ENCODE peak calls at places on chromosomes 13 and 19, in four cellular contexts. V, T, E and D are unnamed samples.

GRCh38 chr13:35474551-35474950 is 1.9 kb downstream of the MAB21L1 start:
- DNase-seq in V (no peak), T (no peak), E (no peak), D (no peak)

GRCh38 chr19:17680235-17680722 is 7.9 kb downstream of the UNC13A start:
- DNase-seq in V (peak; percentile 57), T (peak; percentile 66), E (peak; percentile 82), D (peak; percentile 78)

GRCh38 chr13:109101550-109102144 is 472.2 kb downstream of the MYO16 start:
- DNase-seq in V (no peak), T (no peak), E (no peak), D (no peak)

GRCh38 chr13:109704771-109705628 is 81.4 kb downstream of the IRS2 start:
- DNase-seq in V (no peak), T (peak; percentile 46), E (peak; percentile 60), D (no peak)

GRCh38 chr13:100898431-100898830 is 223.8 kb upstream of the TMTC4 start:
- DNase-seq in V (no peak), T (no peak), E (no peak), D (no peak)

GRCh38 chr13:110830331-110830730 is 84.5 kb downstream of the ANKRD10 start:
- DNase-seq in V (no peak), T (no peak), E (no peak), D (no peak)

GRCh38 chr13:113930711-113931637 is 42.9 kb downstream of the C13orf46 start:
- DNase-seq in V (peak; percentile 40), T (no peak), E (peak; percentile 16), D (peak; percentile 48)

GRCh38 chr19:40178756-40179155 is 12.5 kb upstream of the MAP3K10 start:
- DNase-seq in V (no peak), T (no peak), E (no peak), D (no peak)

GRCh38 chr13:106612688-106613087 is 44.8 kb upstream of the ARGLU1 start:
- DNase-seq in V (no peak), T (no peak), E (peak; percentile 82), D (no peak)

GRCh38 chr13:105432408-105432807 is 1103.1 kb downstream of the EFNB2 start:
- DNase-seq in V (no peak), T (no peak), E (no peak), D (no peak)

GRCh38 chr13:99960663-99961440 is 10.7 kb downstream of the ZIC5 start:
- DNase-seq in V (no peak), T (no peak), E (no peak), D (no peak)

GRCh38 chr13:110183925-110184324 is 123.0 kb downstream of the COL4A1 start:
- DNase-seq in V (no peak), T (no peak), E (no peak), D (no peak)

GRCh38 chr13:22372261-22372660 is 701.4 kb downstream of the FGF9 start:
- DNase-seq in V (no peak), T (no peak), E (no peak), D (no peak)

GRCh38 chr19:51123381-51124186 is 1.1 kb upstream of the SIGLEC9 start:
- DNase-seq in V (peak; percentile 59), T (no peak), E (peak; percentile 45), D (no peak)

GRCh38 chr13:43284162-43284561 is 260.8 kb downstream of the DNAJC15 start:
- DNase-seq in V (no peak), T (no peak), E (no peak), D (no peak)

GRCh38 chr13:75145926-75146325 is 336.0 kb downstream of the TBC1D4 start:
- DNase-seq in V (no peak), T (no peak), E (no peak), D (no peak)

GRCh38 chr13:107295391-107296157 is 727.6 kb upstream of the ARGLU1 start:
- DNase-seq in V (no peak), T (no peak), E (no peak), D (no peak)

GRCh38 chr19:52140077-52140710 is 456 bp upstream of the ZNF616 start:
- DNase-seq in V (no peak), T (no peak), E (no peak), D (no peak)
- H3K4me3 ChIP-seq in V (peak overlapping the region; percentile 97), T (peak overlapping the region; percentile 82), E (peak overlapping the region; percentile 79), D (peak overlapping the region; percentile 10)

GRCh38 chr19:934865-935422 is 9.1 kb downstream of the ARID3A start:
- DNase-seq in V (no peak), T (peak; percentile 55), E (peak; percentile 82), D (no peak)

GRCh38 chr19:931860-932646 is 6.2 kb downstream of the ARID3A start:
- DNase-seq in V (no peak), T (no peak), E (no peak), D (no peak)

GRCh38 chr19:932647-933552 is 7.1 kb downstream of the ARID3A start:
- DNase-seq in V (peak; percentile 53), T (peak; percentile 58), E (peak; percentile 50), D (peak; percentile 58)

GRCh38 chr19:934197-934840 is 8.5 kb downstream of the ARID3A start:
- DNase-seq in V (no peak), T (no peak), E (no peak), D (no peak)

DNA sequence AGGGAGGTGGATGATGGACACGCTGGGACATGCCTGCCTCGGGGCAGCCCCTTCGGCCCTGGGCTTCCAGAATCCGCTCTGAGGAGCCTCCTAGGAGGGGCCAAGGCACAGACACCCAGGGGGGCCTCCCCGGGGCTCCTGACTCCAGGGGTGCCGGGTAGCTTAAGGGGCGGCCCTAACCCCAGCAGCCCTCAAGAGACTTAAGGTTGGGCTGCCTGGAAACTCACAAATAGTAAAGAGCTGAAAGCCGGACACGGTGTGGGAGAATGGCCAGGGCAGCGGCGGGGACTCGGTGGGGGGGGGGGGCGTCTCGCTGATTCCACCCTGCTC is 7.7 kb downstream of the ARID3A start:
- DNase-seq in V (no peak), T (no peak), E (no peak), D (no peak)
- H3K4me3 ChIP-seq in V (no peak overlapping the region), T (no peak overlapping the region), E (no peak overlapping the region), D (peak overlapping the region; percentile 53)

GRCh38 chr13:29883941-29884518 is 33.6 kb upstream of the UBL3 start:
- DNase-seq in V (no peak), T (no peak), E (no peak), D (no peak)
- H3K4me3 ChIP-seq in V (no peak overlapping the region), T (no peak overlapping the region), E (no peak overlapping the region), D (no peak overlapping the region)

GRCh38 chr13:97308735-97309429 is 86.7 kb downstream of the MBNL2 start:
- DNase-seq in V (no peak), T (no peak), E (no peak), D (no peak)

GRCh38 chr13:97307096-97307495 is 85.0 kb downstream of the MBNL2 start:
- DNase-seq in V (no peak), T (no peak), E (no peak), D (no peak)

GRCh38 chr13:97306646-97307045 is 84.5 kb downstream of the MBNL2 start:
- DNase-seq in V (no peak), T (no peak), E (no peak), D (no peak)

GRCh38 chr13:97307882-97308624 is 85.9 kb downstream of the MBNL2 start:
- DNase-seq in V (no peak), T (peak; percentile 51), E (no peak), D (no peak)

DNA sequence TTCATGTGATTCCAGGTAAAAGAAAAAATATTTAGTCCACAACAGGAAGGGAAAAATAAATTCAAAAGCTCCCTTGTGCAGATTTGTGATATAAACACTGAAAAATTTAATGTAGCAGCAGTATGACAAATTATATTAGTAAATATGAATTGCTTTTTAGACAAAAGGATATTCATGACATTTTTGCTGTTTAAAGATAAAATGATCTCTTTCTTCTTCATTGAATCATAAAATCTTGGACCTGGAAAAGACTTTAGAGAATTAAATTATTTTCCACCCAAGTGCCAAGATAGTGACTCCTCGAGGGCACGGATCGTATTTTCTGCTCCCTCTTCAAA is 85.4 kb downstream of the MBNL2 start:
- DNase-seq in V (no peak), T (no peak), E (no peak), D (no peak)
- H3K4me3 ChIP-seq in V (no peak overlapping the region), T (no peak overlapping the region), E (no peak overlapping the region), D (no peak overlapping the region)

GRCh38 chr13:39049274-39049673 is 11.0 kb downstream of the NHLRC3 start:
- DNase-seq in V (no peak), T (no peak), E (no peak), D (no peak)

GRCh38 chr13:39040206-39040605 is 1.9 kb downstream of the NHLRC3 start:
- DNase-seq in V (no peak), T (no peak), E (no peak), D (no peak)

GRCh38 chr13:39048806-39049205 is 10.6 kb downstream of the NHLRC3 start:
- DNase-seq in V (no peak), T (no peak), E (no peak), D (no peak)

GRCh38 chr13:39047560-39047959 is 9.3 kb downstream of the NHLRC3 start:
- DNase-seq in V (no peak), T (no peak), E (no peak), D (no peak)

GRCh38 chr13:39044536-39044935 is 6.3 kb downstream of the NHLRC3 start:
- DNase-seq in V (no peak), T (no peak), E (no peak), D (peak; percentile 38)
- H3K4me3 ChIP-seq in V (no peak overlapping the region), T (no peak overlapping the region), E (no peak overlapping the region), D (no peak overlapping the region)

DNA sequence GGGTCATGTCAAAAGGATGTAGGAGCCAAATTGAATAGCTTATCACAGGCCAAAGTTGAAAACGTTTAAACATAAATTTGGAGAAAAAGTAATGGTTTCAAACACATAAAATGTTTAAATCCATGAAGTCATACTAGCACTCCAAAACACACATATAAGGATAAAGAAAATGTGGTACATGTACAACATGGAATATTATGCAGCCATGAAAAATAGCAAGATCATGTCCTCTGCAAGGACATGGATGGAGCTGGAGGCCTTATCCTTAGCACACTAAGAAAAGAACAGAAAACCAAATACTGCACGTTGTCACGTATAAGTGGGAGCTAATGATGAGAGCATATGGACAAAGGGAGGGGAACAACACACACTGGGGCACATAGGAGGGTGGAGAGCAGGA is 911.7 kb upstream of the PCDH20 start:
- DNase-seq in V (no peak), T (no peak), E (no peak), D (no peak)
- H3K4me3 ChIP-seq in V (no peak overlapping the region), T (no peak overlapping the region), E (no peak overlapping the region), D (no peak overlapping the region)

GRCh38 chr19:49766938-49767315 is at the start of gene AP2A1:
- DNase-seq in V (no peak), T (no peak), E (no peak), D (no peak)

GRCh38 chr19:49767967-49768581 is 1.3 kb downstream of the AP2A1 start:
- DNase-seq in V (no peak), T (no peak), E (no peak), D (no peak)

GRCh38 chr19:49766007-49766937 is 529 bp upstream of the AP2A1 start:
- DNase-seq in V (peak; percentile 98), T (peak; percentile 100), E (peak; percentile 100), D (peak; percentile 100)

GRCh38 chr19:49764341-49764740 is 1.2 kb upstream of the TSKS start:
- DNase-seq in V (no peak), T (no peak), E (no peak), D (no peak)

GRCh38 chr19:49767380-49767779 is 579 bp downstream of the AP2A1 start:
- DNase-seq in V (no peak), T (no peak), E (no peak), D (no peak)
- H3K4me3 ChIP-seq in V (peak overlapping the region; percentile 76), T (peak overlapping the region; percentile 77), E (peak overlapping the region; percentile 87), D (peak overlapping the region; percentile 98)

GRCh38 chr19:3368441-3368795 is 2.0 kb downstream of the NFIC start:
- DNase-seq in V (no peak), T (no peak), E (no peak), D (no peak)
- H3K4me3 ChIP-seq in V (no peak overlapping the region), T (peak overlapping the region; percentile 69), E (peak overlapping the region; percentile 98), D (peak overlapping the region; percentile 97)